ENCODE peak calls at places on chromosomes 2 and 18, in ten cellular contexts. K is activated CD8-positive, alpha-beta memory T cell treated with anti-CD3 and anti-CD28 coated beads, Interleukin-2, amount 50 U/mL, for 48 hours; I is NCI-H774; X is stimulated activated CD4-positive, alpha-beta T cell treated with anti-CD3 and anti-CD28 coated beads, Interleukin-12 subunit alpha, Interleukin-12 subunit beta, amount 100 ng/mL, for 48 hours; A is activated CD4-positive, alpha-beta T cell treated with anti-CD3 and anti-CD28 coated beads, Interleukin-2, amount 50 U/mL, for 24 hours; T is amniotic stem cell; B is astrocyte of the spinal cord; G is endothelial cell; R is naive B cell; M is tibial nerve. O is an unnamed sample.

GRCh38 chr2:139360654-139361053 is 580.5 kb upstream of the NXPH2 start:
- DNase-seq in T (no peak), R (no peak), X (no peak), I (no peak), G (no peak), B (no peak), A (no peak), M (no peak), K (no peak), O (no peak)

GRCh38 chr2:236376566-236377244 is 112.5 kb upstream of the ASB18 start:
- DNase-seq in A (no peak), K (no peak), B (no peak), G (no peak), I (peak; percentile 28), X (no peak), T (no peak), M (no peak), R (no peak), O (no peak)

GRCh38 chr18:63588869-63589268 is 1.7 kb downstream of the SERPINB13 start:
- DNase-seq in A (no peak), B (no peak), R (no peak), T (no peak), G (no peak), K (no peak), M (no peak), I (no peak), X (no peak), O (no peak)

GRCh38 chr2:153479527-153479926 is 965 bp upstream of the RPRM start:
- DNase-seq in I (no peak), K (no peak), G (no peak), M (no peak), B (no peak), A (no peak), T (no peak), X (no peak), R (no peak), O (no peak)

GRCh38 chr2:120746179-120746549 is 10.5 kb downstream of the GLI2 start:
- DNase-seq in G (no peak), T (no peak), M (no peak), B (no peak), I (no peak), R (no peak), A (no peak), X (no peak), K (peak; percentile 17), O (no peak)

GRCh38 chr2:239465017-239466001 is 64.5 kb upstream of the HDAC4 start:
- DNase-seq in T (no peak), B (peak; percentile 8), X (no peak), R (no peak), K (peak; percentile 41), A (no peak), M (peak; percentile 87), I (peak; percentile 35), G (no peak), O (no peak)

GRCh38 chr2:190940451-190940850 is 59.8 kb downstream of the GLS start:
- DNase-seq in G (no peak), R (no peak), A (no peak), X (no peak), K (no peak), M (no peak), B (no peak), I (no peak), T (no peak), O (no peak)

GRCh38 chr2:222882484-222882928 is 21.7 kb downstream of the ACSL3 start:
- DNase-seq in K (no peak), I (no peak), A (no peak), M (no peak), B (no peak), R (no peak), X (no peak), T (no peak), G (no peak), O (no peak)